ENCODE peak calls at places on chromosome 18, in six cellular contexts. N, M, K, Y, W and D are unnamed samples.

GRCh38 chr18:9827856-9828793 is 57.6 kb upstream of the TXNDC2 start:
- DNase-seq in N (no peak), M (no peak), K (peak), Y (peak), W (no peak), D (peak)

GRCh38 chr18:61282926-61283325 is 50.3 kb upstream of the CDH20 start:
- DNase-seq in N (no peak), M (no peak), K (no peak), Y (no peak), W (no peak), D (no peak)

GRCh38 chr18:23259701-23260661 is 124.7 kb downstream of the CABLES1 start:
- DNase-seq in N (peak), M (no peak), K (peak), Y (peak), W (no peak), D (no peak)

GRCh38 chr18:3269241-3269640 is 7.3 kb downstream of the MYL12B start:
- DNase-seq in N (no peak), M (no peak), K (no peak), Y (peak), W (no peak), D (no peak)

GRCh38 chr18:44590976-44591375 is 89.7 kb upstream of the SETBP1 start:
- DNase-seq in N (no peak), M (no peak), K (no peak), Y (peak), W (no peak), D (no peak)

GRCh38 chr18:28814365-28814764 is 637.4 kb upstream of the CDH2 start:
- DNase-seq in N (no peak), M (no peak), K (no peak), Y (no peak), W (no peak), D (no peak)

GRCh38 chr18:644395-645004 is 13.0 kb upstream of the TYMS start:
- DNase-seq in N (no peak), M (no peak), K (no peak), Y (no peak), W (no peak), D (no peak)

GRCh38 chr18:33579147-33579867 is 1.3 kb downstream of the ASXL3 start:
- DNase-seq in N (no peak), M (no peak), K (no peak), Y (no peak), W (no peak), D (no peak)

GRCh38 chr18:52339891-52340371 is at the start of gene DCC:
- DNase-seq in N (peak), M (no peak), K (no peak), Y (peak), W (peak), D (no peak)

GRCh38 chr18:26097563-26097962 is 7.2 kb upstream of the SS18 start:
- DNase-seq in N (no peak), M (no peak), K (no peak), Y (no peak), W (no peak), D (no peak)

GRCh38 chr18:74896390-74896991 is 298.8 kb downstream of the ZNF407 start:
- DNase-seq in N (peak), M (peak), K (no peak), Y (peak), W (no peak), D (peak)